ENCODE peak calls at places on chromosomes 4 and X, in four cellular contexts. P is pancreas, U is fibroblast of mammary gland, R is OCI-LY7. H is an unnamed sample.

GRCh38 chr4:161273607-161274006 is 890.2 kb downstream of the FSTL5 start:
- DNase-seq in R (no peak), P (no peak), U (no peak), H (no peak)

GRCh38 chr4:105145059-105145912 is 1.4 kb upstream of the TET2 start:
- DNase-seq in R (no peak), P (no peak), U (peak; percentile 42), H (no peak)

GRCh38 chr4:53656421-53656981 is 65.2 kb upstream of the LNX1 start:
- DNase-seq in P (no peak), R (no peak), U (peak; percentile 82), H (no peak)

GRCh38 chr4:19178835-19179234 is 1072.9 kb upstream of the SLIT2 start:
- DNase-seq in P (no peak), U (no peak), R (no peak), H (no peak)

GRCh38 chrX:9110808-9111207 is 76.9 kb upstream of the FAM9B start:
- DNase-seq in R (no peak), P (no peak), U (no peak), H (no peak)

GRCh38 chr4:174119051-174119450 is 164.4 kb downstream of the FBXO8 start:
- DNase-seq in R (no peak), P (no peak), U (peak; percentile 93), H (no peak)

GRCh38 chrX:85111347-85111746 is 107.7 kb downstream of the APOOL start:
- DNase-seq in R (peak; percentile 15), U (peak; percentile 22), P (no peak), H (no peak)

GRCh38 chr4:21827575-21827974 is 121.0 kb downstream of the KCNIP4 start:
- DNase-seq in P (no peak), U (peak; percentile 44), R (no peak), H (no peak)

GRCh38 chr4:87007345-87008181 is 72.8 kb downstream of the AFF1 start:
- DNase-seq in R (peak; percentile 41), P (peak; percentile 29), U (peak; percentile 50), H (peak; percentile 71)

DNA sequence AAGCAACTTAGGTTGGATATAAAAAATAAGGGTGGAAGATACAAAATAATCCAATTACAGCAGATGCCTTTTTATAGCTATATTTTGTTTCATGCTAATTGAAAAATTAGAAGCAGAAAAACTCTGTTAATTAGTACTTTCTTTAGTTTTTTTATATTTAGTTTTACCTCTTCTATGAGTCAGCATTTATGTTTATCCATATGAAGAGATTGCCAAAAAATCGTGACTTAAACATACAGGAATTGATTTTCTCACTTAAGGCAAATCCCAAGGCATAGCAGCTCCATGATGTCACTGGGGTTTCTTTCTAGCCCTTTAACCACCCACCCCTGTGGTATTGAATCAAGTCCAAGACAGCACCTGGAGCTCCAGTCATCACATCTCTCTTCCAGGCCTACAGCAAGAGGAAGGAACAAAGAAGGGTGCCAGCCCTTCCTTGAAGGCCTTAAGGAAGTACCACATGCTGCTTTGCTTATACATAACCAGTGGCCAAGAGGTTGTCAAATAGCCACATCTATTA is 365.8 kb upstream of the TENM3 start:
- DNase-seq in P (no peak), R (no peak), U (peak; percentile 68), H (no peak)
- TF ChIP-seq CTCF in P (no peak), R (no peak), U (no peak), H (no peak)

GRCh38 chr4:108512615-108513505 is 107.5 kb upstream of the RPL34 start:
- DNase-seq in R (no peak), P (no peak), U (peak; percentile 59), H (peak; percentile 26)
- TF ChIP-seq CTCF in R (peak; percentile 48), P (no peak), U (peak; percentile 43), H (peak; percentile 53)

DNA sequence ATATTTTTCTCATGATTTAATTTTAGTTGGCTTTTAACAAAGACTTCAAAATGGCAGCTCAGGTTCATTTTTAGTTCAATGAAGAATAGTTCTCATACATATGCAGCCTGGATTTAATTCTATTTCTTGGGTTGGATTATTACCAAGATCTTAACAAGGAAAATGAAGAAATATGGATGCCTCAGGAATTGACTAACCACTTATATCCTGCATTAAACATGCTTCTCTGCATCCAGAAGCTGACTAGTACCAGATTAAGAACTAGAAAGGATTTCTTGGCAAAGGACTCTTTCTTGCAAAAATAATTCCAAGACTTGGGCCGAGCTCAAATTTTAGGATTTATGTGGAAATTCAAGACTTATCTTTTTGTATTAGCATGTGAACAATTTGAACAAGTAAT is 5.6 kb upstream of the KLHL2 start:
- DNase-seq in P (no peak), U (peak; percentile 67), R (no peak), H (no peak)
- TF ChIP-seq CTCF in P (no peak), U (no peak), R (no peak), H (no peak)

DNA sequence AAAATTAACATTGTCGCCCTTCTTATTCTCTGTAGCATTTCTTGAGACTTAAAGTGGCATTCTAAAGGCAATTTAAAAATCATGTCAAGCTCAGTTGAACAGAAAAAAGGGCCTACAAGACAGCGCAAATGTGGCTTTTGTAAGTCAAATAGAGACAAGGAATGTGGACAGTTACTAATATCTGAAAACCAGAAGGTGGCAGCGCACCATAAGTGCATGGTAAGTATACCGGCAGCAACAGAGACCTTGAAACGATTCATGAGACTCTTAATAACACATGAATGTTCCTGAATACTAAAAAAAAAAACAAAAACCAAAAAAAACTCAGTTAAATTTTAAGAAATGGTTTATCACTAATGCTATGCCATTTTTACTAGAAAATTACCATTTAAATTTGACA is 82.4 kb upstream of the HPRT1 start:
- DNase-seq in R (peak; percentile 68), P (peak; percentile 9), U (peak; percentile 54), H (no peak)
- TF ChIP-seq CTCF in R (peak; percentile 79), P (no peak), U (peak; percentile 44), H (peak; percentile 13)

GRCh38 chrX:125620715-125621587 is 301.3 kb downstream of the TEX13C start:
- DNase-seq in P (no peak), R (no peak), U (no peak), H (no peak)
- TF ChIP-seq CTCF in P (no peak), R (no peak), U (no peak), H (no peak)

GRCh38 chrX:131802836-131803626 is 220.1 kb upstream of the STK26 start:
- DNase-seq in P (no peak), U (peak; percentile 46), R (peak; percentile 23), H (peak; percentile 25)
- TF ChIP-seq CTCF in P (peak; percentile 44), U (peak; percentile 53), R (peak; percentile 73), H (peak; percentile 72)

GRCh38 chr4:84568496-84568895 is 14.4 kb upstream of the CDS1 start:
- DNase-seq in U (peak; percentile 58), R (no peak), P (no peak), H (no peak)

GRCh38 chr4:84573335-84573734 is 9.6 kb upstream of the CDS1 start:
- DNase-seq in U (no peak), P (no peak), R (no peak), H (no peak)

GRCh38 chr4:84573738-84574720 is 8.9 kb upstream of the CDS1 start:
- DNase-seq in P (no peak), R (no peak), U (peak; percentile 21), H (no peak)

GRCh38 chr4:84565951-84566350 is 17.0 kb upstream of the CDS1 start:
- DNase-seq in R (no peak), P (no peak), U (no peak), H (no peak)

DNA sequence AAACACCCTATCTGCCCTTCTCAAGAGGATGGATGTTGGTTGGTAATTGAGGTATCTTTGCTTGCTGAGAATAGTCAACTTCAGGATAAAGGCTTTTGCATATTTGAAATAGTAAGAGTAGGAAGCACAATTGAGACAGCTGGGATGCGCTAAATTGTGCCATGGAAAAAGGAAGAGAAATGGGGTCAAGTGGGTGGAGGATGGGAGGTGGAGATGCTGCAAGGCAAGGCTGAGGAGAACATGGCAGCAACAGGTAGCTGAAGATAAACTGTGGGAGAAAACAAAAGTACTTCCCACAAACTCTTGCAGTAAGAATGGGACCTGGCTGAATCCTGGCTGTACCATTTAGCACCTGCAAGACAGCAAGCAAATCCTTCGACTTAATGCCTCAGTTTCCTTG is 13.9 kb upstream of the CDS1 start:
- DNase-seq in P (no peak), U (no peak), R (no peak), H (no peak)
- TF ChIP-seq CTCF in P (no peak), U (no peak), R (no peak), H (no peak)

DNA sequence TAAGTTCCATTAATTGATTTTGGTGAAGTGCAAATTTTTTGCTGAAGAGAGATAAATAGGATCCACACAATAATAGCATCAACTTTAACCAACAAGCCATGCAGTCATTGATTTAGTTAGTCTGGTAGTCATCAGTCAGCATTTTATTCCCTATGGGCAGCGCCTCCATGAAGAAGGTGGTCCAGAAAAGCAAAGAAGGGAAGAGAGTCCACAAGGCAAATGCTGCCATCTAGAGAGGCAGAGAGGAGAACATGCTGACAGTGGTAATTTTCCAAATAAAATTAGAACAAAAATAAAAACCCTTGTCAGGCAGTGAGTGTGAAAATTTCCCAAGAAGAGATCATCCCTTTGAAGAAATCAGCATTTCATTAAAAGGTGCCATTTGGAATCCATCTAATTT is 366.7 kb upstream of the FAM241A start:
- DNase-seq in U (peak; percentile 44), R (no peak), P (no peak), H (no peak)
- TF ChIP-seq CTCF in U (peak; percentile 31), R (no peak), P (no peak), H (no peak)

GRCh38 chrX:57266275-57266674 is 20.2 kb upstream of the FAAH2 start:
- DNase-seq in P (no peak), U (no peak), R (no peak), H (no peak)

GRCh38 chrX:57267308-57267707 is 19.2 kb upstream of the FAAH2 start:
- DNase-seq in U (no peak), P (no peak), R (no peak), H (no peak)

GRCh38 chrX:57266871-57267270 is 19.6 kb upstream of the FAAH2 start:
- DNase-seq in R (no peak), U (no peak), P (no peak), H (no peak)

GRCh38 chrX:57270980-57271379 is 15.5 kb upstream of the FAAH2 start:
- DNase-seq in R (no peak), P (no peak), U (no peak), H (no peak)

GRCh38 chrX:57265126-57265525 is 21.4 kb upstream of the FAAH2 start:
- DNase-seq in R (no peak), U (no peak), P (no peak), H (no peak)
- TF ChIP-seq CTCF in R (no peak), U (no peak), P (no peak), H (no peak)